ENCODE peak calls at places on chromosomes 5 and 9, in four cellular contexts. H, U, I and T are unnamed samples.

GRCh38 chr9:95157491-95158151 is 159.9 kb downstream of the FANCC start:
- DNase-seq in H (no peak), U (no peak), I (no peak), T (peak)

GRCh38 chr9:89666364-89666763 is 61.6 kb downstream of the GADD45G start:
- DNase-seq in U (no peak), H (no peak), I (no peak), T (no peak)

GRCh38 chr9:4491621-4491975 is 1.3 kb downstream of the SLC1A1 start:
- DNase-seq in U (peak), H (peak), I (peak), T (no peak)

GRCh38 chr5:93705896-93706295 is 35.5 kb downstream of the POU5F2 start:
- DNase-seq in U (no peak), H (no peak), I (no peak), T (peak)

GRCh38 chr5:172162348-172162747 is 25.7 kb downstream of the STK10 start:
- DNase-seq in H (no peak), I (no peak), U (no peak), T (peak)

GRCh38 chr5:153513171-153513570 is 22.7 kb downstream of the GRIA1 start:
- DNase-seq in I (no peak), H (no peak), U (no peak), T (peak)

GRCh38 chr5:81513468-81513867 is 119.5 kb upstream of the ACOT12 start:
- DNase-seq in I (peak), U (no peak), H (no peak), T (no peak)

GRCh38 chr9:135615666-135616620 is 23.4 kb downstream of the GLT6D1 start:
- DNase-seq in I (no peak), H (no peak), U (peak), T (no peak)

GRCh38 chr5:5592541-5592940 is 170.1 kb downstream of the ICE1 start:
- DNase-seq in H (no peak), I (no peak), U (no peak), T (no peak)

GRCh38 chr5:146466521-146467349 is 19.6 kb downstream of the TCERG1 start:
- DNase-seq in I (no peak), U (no peak), H (no peak), T (peak)

GRCh38 chr5:5492087-5492933 is 69.8 kb downstream of the ICE1 start:
- DNase-seq in H (no peak), U (peak), I (peak), T (peak)

GRCh38 chr5:155460501-155460931 is 447.0 kb downstream of the KIF4B start:
- DNase-seq in I (no peak), H (no peak), U (no peak), T (no peak)

GRCh38 chr9:12464910-12465512 is 228.2 kb upstream of the TYRP1 start:
- DNase-seq in I (peak), H (no peak), U (no peak), T (peak)

GRCh38 chr5:80346055-80346454 is 26.3 kb downstream of the SPZ1 start:
- DNase-seq in I (peak), U (peak), H (no peak), T (no peak)

GRCh38 chr5:10538103-10538788 is 25.6 kb upstream of the ANKRD33B start:
- DNase-seq in I (no peak), H (no peak), U (no peak), T (peak)

GRCh38 chr5:54083851-54084250 is 226.5 kb downstream of the ARL15 start:
- DNase-seq in H (no peak), I (no peak), U (no peak), T (peak)

GRCh38 chr9:13917534-13917933 is 396.4 kb downstream of the NFIB start:
- DNase-seq in U (no peak), H (no peak), I (no peak), T (no peak)

GRCh38 chr5:167511276-167511675 is 780.2 kb upstream of the WWC1 start:
- DNase-seq in I (peak), U (peak), H (no peak), T (no peak)

GRCh38 chr9:133112361-133113026 is 8.5 kb downstream of the RALGDS start:
- DNase-seq in U (no peak), I (no peak), H (no peak), T (no peak)

GRCh38 chr5:90650767-90651166 is 92.2 kb downstream of the ADGRV1 start:
- DNase-seq in H (no peak), I (no peak), U (no peak), T (no peak)

GRCh38 chr5:146540421-146540820 is 24.4 kb upstream of the GPR151 start:
- DNase-seq in U (no peak), I (peak), H (no peak), T (peak)

GRCh38 chr9:134562146-134562753 is 79.4 kb upstream of the COL5A1 start:
- DNase-seq in U (no peak), H (no peak), I (no peak), T (peak)

GRCh38 chr9:31304576-31304975 is 1079.9 kb upstream of the ACO1 start:
- DNase-seq in H (no peak), I (no peak), U (no peak), T (peak)

GRCh38 chr5:143536364-143536763 is 132.9 kb upstream of the NR3C1 start:
- DNase-seq in U (no peak), I (peak), H (no peak), T (peak)

GRCh38 chr9:17962747-17963146 is 383.9 kb downstream of the SH3GL2 start:
- DNase-seq in H (no peak), I (peak), U (no peak), T (no peak)

DNA sequence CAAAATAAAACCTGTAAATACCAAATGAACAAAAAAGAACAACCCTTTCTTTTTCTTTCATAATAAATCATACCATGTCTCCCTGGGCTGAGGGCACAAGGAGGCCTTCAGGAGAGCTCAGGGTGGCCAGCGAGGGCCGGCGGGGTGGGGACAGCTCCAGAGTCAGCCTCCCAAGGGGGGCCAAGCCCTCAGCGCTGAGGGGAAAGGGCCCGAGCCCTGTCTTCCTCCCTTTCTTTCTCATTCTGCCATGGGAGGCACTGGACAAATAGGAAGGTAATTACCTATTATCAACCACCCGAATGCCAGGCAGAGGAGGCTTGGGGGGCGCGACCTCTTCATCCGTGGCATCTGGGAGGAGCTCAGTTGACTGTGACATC is 83.5 kb downstream of the PRRT1B start:
- DNase-seq in I (no peak), U (no peak), H (no peak), T (no peak)
- H3K56ac ChIP-seq in I (no peak), U (no peak), H (no peak), T (no peak)

DNA sequence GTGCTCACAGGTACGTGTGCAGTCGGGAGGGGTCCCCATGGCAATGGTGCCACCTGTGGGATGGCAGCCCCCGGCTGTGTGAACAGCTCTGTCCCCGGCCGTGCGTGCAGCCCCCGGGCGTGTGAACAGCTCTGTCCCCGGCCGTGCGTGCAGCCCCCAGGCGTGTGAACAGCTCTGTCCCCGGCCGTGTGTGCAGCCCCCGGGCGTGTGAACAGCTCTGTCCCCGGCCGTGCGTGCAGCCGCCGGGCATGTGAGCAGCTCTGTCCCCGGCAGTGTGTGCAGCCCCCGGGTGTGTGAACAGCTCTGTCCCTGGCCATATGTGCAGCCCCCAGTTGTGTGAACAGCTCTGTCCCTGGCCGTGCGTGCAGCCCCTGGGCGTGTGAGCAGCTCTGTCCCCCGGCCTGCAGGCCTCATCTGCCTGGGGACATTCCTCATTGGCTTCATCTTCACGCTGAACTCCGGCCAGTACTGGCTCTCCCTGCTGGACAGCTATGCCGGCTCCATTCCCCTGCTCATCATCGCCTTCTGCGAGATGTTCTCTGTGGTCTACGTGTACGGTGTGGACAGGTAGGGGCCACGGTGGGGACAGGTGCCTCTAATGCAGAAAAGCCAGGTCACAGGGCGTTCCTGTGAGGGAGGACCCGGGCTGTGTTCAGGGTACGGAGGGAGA is 5.9 kb upstream of the SLC6A18 start:
- DNase-seq in U (no peak), H (no peak), I (no peak), T (no peak)
- H3K56ac ChIP-seq in U (no peak), H (no peak), I (no peak), T (no peak)

GRCh38 chr9:130142635-130143034 is 29.6 kb upstream of the NCS1 start:
- DNase-seq in U (no peak), H (no peak), I (no peak), T (no peak)

GRCh38 chr9:130143974-130144373 is 28.2 kb upstream of the NCS1 start:
- DNase-seq in I (no peak), H (no peak), U (no peak), T (peak)

GRCh38 chr9:130143279-130143893 is 28.8 kb upstream of the NCS1 start:
- DNase-seq in I (no peak), U (no peak), H (no peak), T (no peak)

GRCh38 chr9:130147215-130147614 is 25.0 kb upstream of the NCS1 start:
- DNase-seq in U (no peak), H (no peak), I (no peak), T (no peak)

GRCh38 chr9:130144703-130145102 is 27.5 kb upstream of the NCS1 start:
- DNase-seq in H (no peak), U (no peak), I (no peak), T (no peak)
- H3K56ac ChIP-seq in H (no peak), U (no peak), I (no peak), T (no peak)

DNA sequence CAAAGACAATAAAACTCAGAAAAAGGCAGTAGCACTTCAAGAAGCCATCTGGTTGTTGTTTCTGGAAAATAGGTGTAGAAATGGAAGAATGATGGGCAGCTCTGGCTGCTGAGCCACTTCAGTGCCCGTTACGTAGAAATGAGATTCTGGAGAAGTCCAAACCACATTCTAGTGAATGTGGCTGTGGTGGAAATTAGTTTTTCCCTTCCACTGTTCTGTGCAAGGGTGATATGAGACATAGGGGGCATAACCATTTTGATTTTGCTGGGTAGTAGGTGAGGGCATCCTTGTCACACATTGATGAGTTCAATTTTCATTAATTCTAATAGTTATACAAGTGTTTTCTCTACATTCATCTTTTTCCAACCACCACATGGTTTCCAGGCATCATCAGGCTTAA is 275.1 kb downstream of the MCTP1 start:
- DNase-seq in U (no peak), I (no peak), H (no peak), T (no peak)
- H3K56ac ChIP-seq in U (no peak), I (no peak), H (no peak), T (no peak)

GRCh38 chr9:93256878-93257807 is 73.2 kb downstream of the WNK2 start:
- DNase-seq in H (peak), I (no peak), U (peak), T (no peak)

GRCh38 chr9:93258818-93259489 is 75.0 kb downstream of the WNK2 start:
- DNase-seq in U (peak), H (peak), I (no peak), T (no peak)

GRCh38 chr9:93259490-93260289 is 75.8 kb downstream of the WNK2 start:
- DNase-seq in U (peak), I (no peak), H (peak), T (no peak)

GRCh38 chr9:93257808-93258331 is 73.9 kb downstream of the WNK2 start:
- DNase-seq in I (no peak), H (peak), U (peak), T (no peak)

DNA sequence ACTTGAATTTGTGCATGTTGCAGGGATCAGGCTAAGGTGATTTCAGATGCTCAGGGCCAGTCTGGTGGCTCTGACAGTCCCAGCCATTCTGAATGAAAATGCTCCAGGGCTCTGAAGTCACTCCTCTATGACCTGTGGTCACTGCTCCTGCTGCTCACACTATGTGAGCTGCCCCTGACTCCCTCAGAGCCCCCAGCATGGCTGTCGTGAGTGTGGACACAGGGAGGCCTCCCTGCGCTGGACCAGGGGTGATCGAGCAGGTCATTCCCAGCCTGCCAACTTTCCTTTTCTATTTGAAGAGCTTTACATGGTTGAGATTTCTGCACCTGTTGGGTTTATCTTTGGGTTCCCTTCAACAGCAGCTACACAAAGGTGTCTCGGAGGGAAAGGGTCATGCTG is 74.5 kb downstream of the WNK2 start:
- DNase-seq in H (no peak), U (peak), I (no peak), T (no peak)
- H3K56ac ChIP-seq in H (no peak), U (no peak), I (no peak), T (no peak)

GRCh38 chr5:139061856-139062255 is 136.3 kb downstream of the SIL1 start:
- DNase-seq in I (peak), H (no peak), U (peak), T (peak)

GRCh38 chr5:139063664-139064054 is 134.5 kb downstream of the SIL1 start:
- DNase-seq in I (peak), H (no peak), U (no peak), T (no peak)

GRCh38 chr5:139065296-139065695 is 132.9 kb downstream of the SIL1 start:
- DNase-seq in I (no peak), U (no peak), H (no peak), T (peak)

GRCh38 chr5:139062910-139063663 is 135.1 kb downstream of the SIL1 start:
- DNase-seq in H (no peak), I (no peak), U (no peak), T (no peak)

GRCh38 chr5:139064613-139065012 is 133.6 kb downstream of the SIL1 start:
- DNase-seq in U (no peak), I (no peak), H (no peak), T (no peak)
- H3K56ac ChIP-seq in U (no peak), I (no peak), H (no peak), T (no peak)

GRCh38 chr5:133679534-133679933 is 67.2 kb upstream of the FSTL4 start:
- DNase-seq in I (no peak), U (no peak), H (no peak), T (no peak)
- H3K56ac ChIP-seq in I (no peak), U (no peak), H (no peak), T (no peak)

GRCh38 chr9:80928697-80929096 is 760.6 kb downstream of the TLE1 start:
- DNase-seq in H (no peak), U (no peak), I (no peak), T (no peak)
- H3K56ac ChIP-seq in H (no peak), U (no peak), I (no peak), T (no peak)

GRCh38 chr9:114376586-114376985 is 11.2 kb downstream of the AKNA start:
- DNase-seq in U (no peak), I (no peak), H (no peak), T (no peak)
- H3K56ac ChIP-seq in U (no peak), I (no peak), H (no peak), T (no peak)